ENCODE peak calls at places on chromosomes 16 and 17, in ten cellular contexts. C is SK-N-SH, F is heart left ventricle, W is heart right ventricle, L is AG04450, B is lung, J is body of pancreas, O is psoas muscle, Y is GM12865, S is endothelial cell of umbilical vein. I is an unnamed sample.
A peak's percentile ranks its signal among the peaks of the same experiment; 100 is the strongest.

GRCh38 chr17:82042649-82043048 is 5.2 kb upstream of the DCXR start:
- DNase-seq in W (no peak), B (no peak), Y (no peak), O (no peak), F (no peak), J (no peak), C (no peak), L (no peak), S (no peak), I (no peak)

GRCh38 chr17:54968954-54969400 is 412 bp downstream of the STXBP4 start:
- DNase-seq in O (no peak), L (no peak), J (peak; percentile 49), W (peak; percentile 20), Y (no peak), S (no peak), C (peak; percentile 69), F (no peak), B (no peak), I (no peak)

GRCh38 chr16:47374629-47375028 is 86.2 kb downstream of the ITFG1 start:
- DNase-seq in Y (no peak), O (no peak), F (no peak), J (no peak), C (no peak), B (no peak), L (peak; percentile 44), S (peak; percentile 69), W (no peak), I (no peak)

GRCh38 chr17:82611140-82612058 is 36.8 kb downstream of the WDR45B start:
- DNase-seq in B (no peak), S (no peak), C (peak; percentile 89), J (peak; percentile 21), L (no peak), W (no peak), Y (no peak), F (no peak), O (no peak), I (no peak)

GRCh38 chr17:49734666-49735490 is 27.1 kb upstream of the SLC35B1 start:
- DNase-seq in O (no peak), W (no peak), J (no peak), B (no peak), Y (no peak), S (no peak), C (no peak), L (no peak), F (no peak), I (no peak)

GRCh38 chr16:2231016-2231931 is 5.0 kb upstream of the DNASE1L2 start:
- DNase-seq in C (no peak), Y (no peak), F (no peak), S (no peak), L (no peak), O (no peak), B (no peak), W (no peak), J (no peak), I (no peak)

GRCh38 chr17:37770631-37771518 is 26.0 kb upstream of the HNF1B start:
- DNase-seq in L (no peak), Y (peak; percentile 54), B (peak; percentile 71), O (no peak), W (peak; percentile 10), S (peak; percentile 61), F (peak; percentile 31), J (peak; percentile 91), C (peak; percentile 45), I (peak; percentile 31)

GRCh38 chr16:27046958-27047357 is 19.8 kb upstream of the C16orf82 start:
- DNase-seq in B (no peak), W (no peak), L (no peak), F (no peak), J (no peak), O (no peak), C (no peak), S (no peak), Y (no peak), I (no peak)

GRCh38 chr17:81329279-81329926 is 34.3 kb upstream of the SLC38A10 start:
- DNase-seq in W (peak; percentile 72), C (peak; percentile 91), L (peak; percentile 60), B (peak; percentile 88), F (peak; percentile 90), O (peak; percentile 95), Y (peak; percentile 68), J (peak; percentile 74), S (peak; percentile 62), I (peak; percentile 86)

GRCh38 chr17:73196500-73196899 is 3.6 kb downstream of the COG1 start:
- DNase-seq in B (no peak), O (peak; percentile 33), S (peak; percentile 25), W (no peak), F (no peak), J (peak; percentile 78), Y (peak; percentile 15), L (no peak), C (no peak), I (peak; percentile 78)
- TF ChIP-seq CTCF in B (no peak), O (peak; percentile 31), S (peak; percentile 25), W (peak; percentile 6), F (no peak), J (peak; percentile 31), Y (peak; percentile 13), L (peak; percentile 7), C (no peak), I (peak; percentile 78)

GRCh38 chr16:83970430-83970815 is 2.4 kb downstream of the NECAB2 start:
- DNase-seq in L (no peak), F (peak; percentile 19), Y (no peak), O (no peak), S (no peak), W (no peak), C (no peak), B (no peak), J (no peak), I (no peak)

GRCh38 chr16:83967838-83968482 is at the start of gene NECAB2:
- DNase-seq in J (peak; percentile 59), Y (peak; percentile 18), W (peak; percentile 40), B (no peak), L (no peak), F (peak; percentile 66), S (peak; percentile 14), C (peak; percentile 94), O (peak; percentile 60), I (no peak)

GRCh38 chr16:83969771-83970429 is 1.9 kb downstream of the NECAB2 start:
- DNase-seq in Y (no peak), S (no peak), O (no peak), B (no peak), L (no peak), J (no peak), W (no peak), F (peak; percentile 17), C (no peak), I (no peak)

GRCh38 chr16:83968483-83968865 is 430 bp downstream of the NECAB2 start:
- DNase-seq in L (no peak), F (no peak), S (no peak), O (no peak), C (peak; percentile 86), B (no peak), W (no peak), J (no peak), Y (no peak), I (no peak)

DNA sequence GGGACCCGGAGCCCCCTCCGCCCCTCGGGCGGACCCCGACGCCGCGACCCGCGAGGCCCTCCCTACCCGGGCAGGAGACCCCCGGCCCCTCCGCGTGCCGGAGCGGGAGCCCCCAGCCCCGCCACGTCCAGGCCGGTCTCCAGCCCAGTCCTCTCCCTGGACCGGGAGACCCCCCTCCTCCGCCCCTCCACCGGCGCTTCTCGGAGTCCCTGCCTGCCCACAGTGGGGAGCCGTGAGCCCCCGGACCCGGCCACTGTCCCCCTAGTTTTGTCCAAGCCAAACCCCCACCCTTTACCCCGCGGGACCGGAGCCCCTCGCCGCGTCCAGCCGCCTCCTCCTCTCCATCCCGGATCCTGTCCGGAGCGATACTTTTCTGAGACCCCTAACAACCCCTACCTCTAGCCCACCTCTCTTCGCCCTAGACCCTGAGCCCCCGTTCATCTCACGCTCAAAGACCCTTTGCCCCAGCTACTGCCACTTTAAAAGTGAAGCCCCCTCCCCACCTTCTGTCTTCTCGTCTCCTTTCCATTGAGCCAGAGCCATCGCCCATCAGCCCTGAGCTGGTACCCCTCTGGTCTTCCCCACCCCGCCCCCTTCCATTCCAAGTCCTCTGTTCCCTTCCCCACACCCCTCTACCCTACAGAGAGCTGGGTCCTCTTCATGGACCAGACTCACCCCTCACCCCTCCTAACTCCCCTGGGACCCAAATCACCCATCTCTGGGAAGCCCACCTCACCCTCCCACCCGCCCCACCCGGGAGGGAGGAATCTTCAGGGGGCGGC is 1.0 kb downstream of the NECAB2 start:
- DNase-seq in B (no peak), W (no peak), L (no peak), Y (no peak), S (no peak), O (no peak), F (peak; percentile 24), C (no peak), J (no peak), I (no peak)
- H3K4me3 ChIP-seq in B (no peak overlapping the region), W (no peak overlapping the region), L (no peak overlapping the region), Y (no peak overlapping the region), S (no peak overlapping the region), O (no peak overlapping the region), F (no peak overlapping the region), C (no peak overlapping the region), J (no peak overlapping the region), I (no peak overlapping the region)

DNA sequence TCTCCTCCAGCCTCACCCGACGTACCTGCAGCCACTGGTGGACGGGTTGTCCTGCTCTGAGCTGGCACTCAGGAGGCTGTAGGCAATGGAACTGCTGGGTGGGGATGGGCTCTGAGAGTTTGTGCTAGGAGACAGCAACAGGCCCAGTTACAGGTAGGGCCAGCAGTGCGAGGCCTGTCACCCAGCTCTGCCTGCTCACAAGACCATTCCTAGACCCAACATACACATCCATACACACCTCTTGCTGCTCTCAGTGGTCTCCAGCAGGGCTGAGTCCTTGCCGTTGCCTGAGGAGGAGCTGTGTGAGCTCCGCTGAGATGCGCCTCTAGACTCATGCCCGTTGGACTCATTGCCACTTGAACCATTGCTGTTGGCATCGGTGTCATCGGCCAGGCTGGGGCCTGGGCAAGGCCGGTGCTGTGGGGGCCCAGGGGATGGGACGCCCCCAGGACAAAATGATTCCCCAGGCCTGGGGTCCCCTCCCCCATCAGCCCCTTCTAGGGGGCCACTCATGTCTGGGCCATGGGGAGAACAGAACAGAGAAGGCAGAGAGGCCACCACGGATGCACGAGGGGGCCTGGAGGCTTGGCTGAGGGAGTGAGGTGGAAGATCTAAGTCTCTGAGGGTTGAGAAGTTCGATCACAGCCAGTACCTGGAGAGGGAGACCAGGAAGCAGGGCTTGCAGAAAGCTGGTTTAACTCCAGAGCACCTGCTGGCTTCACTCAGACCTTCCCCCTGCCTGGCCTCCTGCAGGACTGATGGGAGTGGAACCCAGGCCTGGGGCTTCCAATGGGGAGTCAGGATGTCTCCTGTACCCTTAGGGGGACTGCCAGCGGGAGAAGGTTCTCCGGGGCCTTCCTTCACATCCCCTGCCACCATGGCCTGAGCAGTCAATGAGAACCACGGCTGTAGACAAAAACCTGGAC is 1.7 kb downstream of the PER1 start:
- DNase-seq in W (peak; percentile 25), Y (no peak), J (no peak), F (no peak), O (peak; percentile 19), S (no peak), L (no peak), B (no peak), C (no peak), I (no peak)
- TF ChIP-seq CTCF in W (no peak), Y (no peak), J (no peak), F (no peak), O (no peak), S (no peak), L (no peak), B (no peak), C (no peak), I (no peak)

DNA sequence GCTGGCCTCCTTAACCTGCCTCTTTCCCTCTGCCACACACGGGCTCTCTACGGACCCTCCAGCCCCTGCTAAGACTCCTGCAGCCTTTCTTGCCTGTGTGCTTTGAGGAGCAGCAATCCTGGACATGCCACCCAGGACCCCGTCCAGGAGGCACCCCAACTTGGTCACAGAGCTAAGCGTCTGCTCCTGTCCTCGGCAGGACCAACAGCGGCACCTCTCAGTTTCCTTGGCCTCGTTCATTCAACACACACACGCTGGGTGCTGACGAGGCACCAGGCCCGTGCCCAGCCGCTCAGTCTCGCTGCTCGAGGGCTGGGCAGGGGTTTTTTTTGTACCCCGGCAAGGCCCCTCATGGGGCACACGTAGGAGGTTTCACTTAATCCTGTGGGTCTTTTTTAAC is 15.2 kb downstream of the RPH3AL start:
- DNase-seq in B (no peak), W (no peak), S (no peak), L (no peak), F (no peak), Y (no peak), J (peak; percentile 54), O (no peak), C (no peak), I (no peak)
- H3K4me3 ChIP-seq in B (no peak overlapping the region), W (no peak overlapping the region), S (no peak overlapping the region), L (no peak overlapping the region), F (no peak overlapping the region), Y (no peak overlapping the region), J (no peak overlapping the region), O (no peak overlapping the region), C (no peak overlapping the region), I (no peak overlapping the region)